ENCODE peak calls at places on chromosome 11, in six cellular contexts. E is spleen; D is GM03348; U is stimulated activated CD4-positive, alpha-beta T cell treated with anti-CD3 and anti-CD28 coated beads, Interleukin-12 subunit alpha, Interleukin-12 subunit beta, amount 100 ng/mL, for 48 hours; T is mucosa of gallbladder; B is HFFc6. I is an unnamed sample.

GRCh38 chr11:80773919-80774318 is 1333.1 kb upstream of the TENM4 start:
- DNase-seq in E (no peak), T (no peak), B (no peak), D (no peak), U (no peak), I (no peak)

GRCh38 chr11:15920856-15921629 is 435.3 kb downstream of the SOX6 start:
- DNase-seq in U (no peak), T (no peak), E (peak), D (no peak), B (no peak), I (no peak)

GRCh38 chr11:65856689-65857499 is 1.1 kb downstream of the CFL1 start:
- DNase-seq in E (peak), T (peak), U (peak), D (peak), B (peak), I (peak)

GRCh38 chr11:77113382-77114088 is 10.9 kb downstream of the OMP start:
- DNase-seq in T (no peak), D (peak), B (peak), E (no peak), U (no peak), I (peak)

GRCh38 chr11:2393941-2394817 is 6.4 kb upstream of the TSSC4 start:
- DNase-seq in T (no peak), B (no peak), E (peak), U (no peak), D (no peak), I (no peak)

GRCh38 chr11:33005175-33005574 is 10.5 kb upstream of the DEPDC7 start:
- DNase-seq in B (no peak), U (no peak), D (no peak), E (no peak), T (no peak), I (no peak)

GRCh38 chr11:124898711-124899110 is 1.0 kb upstream of the ROBO4 start:
- DNase-seq in E (peak), T (peak), D (peak), U (no peak), B (no peak), I (no peak)

GRCh38 chr11:36312593-36312990 is 16.5 kb downstream of the PRR5L start:
- DNase-seq in D (peak), E (no peak), T (no peak), U (no peak), B (peak), I (no peak)

GRCh38 chr11:12778506-12778905 is 104.3 kb downstream of the TEAD1 start:
- DNase-seq in B (no peak), D (no peak), U (no peak), E (no peak), T (no peak), I (no peak)

I was measured in NCI-H2081.